ENCODE peak calls at places on chromosomes 5 and 9, in nine cellular contexts. One of them, this sample, is unnamed.

GRCh38 chr5:173283318-173284288 is 44.6 kb downstream of the STC2 start:
- DNase-seq in spleen: peak; percentile 89
- DNase-seq in uterus: peak; percentile 55
- DNase-seq in IMR-90: peak; percentile 49
- DNase-seq in transverse colon: peak; percentile 51
- DNase-seq in ovary: peak; percentile 65
- DNase-seq in K562: peak; percentile 76
- DNase-seq in heart left ventricle: peak; percentile 92
- DNase-seq in prostate gland: peak; percentile 65
- DNase-seq in this sample: peak; percentile 58

GRCh38 chr9:36292641-36293040 is 34.4 kb upstream of the GNE start:
- DNase-seq in prostate gland: no peak
- DNase-seq in spleen: no peak
- DNase-seq in transverse colon: no peak
- DNase-seq in ovary: no peak
- DNase-seq in heart left ventricle: no peak
- DNase-seq in uterus: no peak
- DNase-seq in IMR-90: no peak
- DNase-seq in K562: no peak
- DNase-seq in this sample: no peak

GRCh38 chr5:150624334-150625163 is 15.9 kb upstream of the SYNPO start:
- DNase-seq in transverse colon: peak; percentile 59
- DNase-seq in uterus: no peak
- DNase-seq in ovary: no peak
- DNase-seq in K562: peak; percentile 54
- DNase-seq in IMR-90: no peak
- DNase-seq in heart left ventricle: no peak
- DNase-seq in prostate gland: no peak
- DNase-seq in spleen: no peak
- DNase-seq in this sample: peak; percentile 35

GRCh38 chr9:106334081-106334480 is 528.9 kb upstream of the ZNF462 start:
- DNase-seq in prostate gland: no peak
- DNase-seq in ovary: no peak
- DNase-seq in heart left ventricle: no peak
- DNase-seq in transverse colon: no peak
- DNase-seq in K562: no peak
- DNase-seq in IMR-90: no peak
- DNase-seq in spleen: no peak
- DNase-seq in uterus: no peak
- DNase-seq in this sample: no peak

GRCh38 chr9:83920469-83920941 is 727 bp downstream of the KIF27 start:
- DNase-seq in ovary: peak; percentile 45
- DNase-seq in heart left ventricle: no peak
- DNase-seq in prostate gland: peak; percentile 71
- DNase-seq in K562: no peak
- DNase-seq in IMR-90: peak; percentile 38
- DNase-seq in uterus: no peak
- DNase-seq in transverse colon: peak; percentile 69
- DNase-seq in spleen: no peak
- DNase-seq in this sample: peak; percentile 71

GRCh38 chr9:110877376-110877775 is 160.9 kb downstream of the LPAR1 start:
- DNase-seq in ovary: no peak
- DNase-seq in K562: no peak
- DNase-seq in prostate gland: no peak
- DNase-seq in transverse colon: no peak
- DNase-seq in uterus: no peak
- DNase-seq in spleen: no peak
- DNase-seq in heart left ventricle: no peak
- DNase-seq in IMR-90: no peak
- DNase-seq in this sample: no peak

GRCh38 chr9:112162644-112163413 is 12.3 kb downstream of the SUSD1 start:
- DNase-seq in heart left ventricle: no peak
- DNase-seq in prostate gland: no peak
- DNase-seq in uterus: no peak
- DNase-seq in IMR-90: no peak
- DNase-seq in transverse colon: no peak
- DNase-seq in spleen: no peak
- DNase-seq in ovary: no peak
- DNase-seq in K562: no peak
- DNase-seq in this sample: no peak

GRCh38 chr5:173673295-173674170 is 57.1 kb upstream of the BOD1 start:
- DNase-seq in spleen: no peak
- DNase-seq in uterus: no peak
- DNase-seq in IMR-90: no peak
- DNase-seq in prostate gland: no peak
- DNase-seq in transverse colon: no peak
- DNase-seq in K562: no peak
- DNase-seq in ovary: no peak
- DNase-seq in heart left ventricle: no peak
- DNase-seq in this sample: no peak

GRCh38 chr5:135651156-135651555 is 72.4 kb upstream of the CXCL14 start:
- DNase-seq in transverse colon: no peak
- DNase-seq in prostate gland: no peak
- DNase-seq in IMR-90: peak; percentile 1
- DNase-seq in uterus: no peak
- DNase-seq in ovary: no peak
- DNase-seq in spleen: no peak
- DNase-seq in K562: no peak
- DNase-seq in heart left ventricle: no peak
- DNase-seq in this sample: no peak

GRCh38 chr9:98778711-98779530 is 17.4 kb downstream of the ANKS6 start:
- DNase-seq in IMR-90: no peak
- DNase-seq in prostate gland: no peak
- DNase-seq in heart left ventricle: no peak
- DNase-seq in ovary: no peak
- DNase-seq in transverse colon: no peak
- DNase-seq in spleen: no peak
- DNase-seq in K562: no peak
- DNase-seq in uterus: no peak
- DNase-seq in this sample: no peak

GRCh38 chr5:39714036-39714698 is 289.4 kb upstream of the DAB2 start:
- DNase-seq in IMR-90: peak; percentile 68
- DNase-seq in heart left ventricle: no peak
- DNase-seq in transverse colon: peak; percentile 49
- DNase-seq in K562: peak; percentile 64
- DNase-seq in prostate gland: peak; percentile 32
- DNase-seq in spleen: no peak
- DNase-seq in ovary: no peak
- DNase-seq in uterus: no peak
- DNase-seq in this sample: peak; percentile 7

GRCh38 chr9:128995791-128996190 is 32.3 kb downstream of the SH3GLB2 start:
- DNase-seq in prostate gland: no peak
- DNase-seq in K562: no peak
- DNase-seq in uterus: no peak
- DNase-seq in spleen: peak; percentile 2
- DNase-seq in ovary: no peak
- DNase-seq in transverse colon: no peak
- DNase-seq in heart left ventricle: no peak
- DNase-seq in IMR-90: no peak
- DNase-seq in this sample: no peak

GRCh38 chr9:105950894-105951293 is 256.6 kb downstream of the TMEM38B start:
- DNase-seq in transverse colon: no peak
- DNase-seq in K562: no peak
- DNase-seq in IMR-90: no peak
- DNase-seq in prostate gland: no peak
- DNase-seq in uterus: no peak
- DNase-seq in spleen: no peak
- DNase-seq in ovary: no peak
- DNase-seq in heart left ventricle: no peak
- DNase-seq in this sample: no peak

GRCh38 chr9:108347463-108348153 is 508.2 kb downstream of the ACTL7B start:
- DNase-seq in IMR-90: no peak
- DNase-seq in uterus: no peak
- DNase-seq in K562: no peak
- DNase-seq in spleen: no peak
- DNase-seq in ovary: no peak
- DNase-seq in transverse colon: no peak
- DNase-seq in prostate gland: no peak
- DNase-seq in heart left ventricle: no peak
- DNase-seq in this sample: no peak

GRCh38 chr5:146079695-146080361 is 25.5 kb downstream of the PLAC8L1 start:
- DNase-seq in ovary: no peak
- DNase-seq in heart left ventricle: no peak
- DNase-seq in transverse colon: no peak
- DNase-seq in uterus: no peak
- DNase-seq in K562: no peak
- DNase-seq in spleen: no peak
- DNase-seq in IMR-90: peak; percentile 10
- DNase-seq in prostate gland: no peak
- DNase-seq in this sample: no peak

GRCh38 chr9:98311541-98311940 is 56.1 kb upstream of the TBC1D2 start:
- DNase-seq in heart left ventricle: no peak
- DNase-seq in K562: peak; percentile 46
- DNase-seq in prostate gland: no peak
- DNase-seq in transverse colon: no peak
- DNase-seq in ovary: no peak
- DNase-seq in spleen: peak; percentile 50
- DNase-seq in uterus: no peak
- DNase-seq in IMR-90: no peak
- DNase-seq in this sample: no peak

DNA sequence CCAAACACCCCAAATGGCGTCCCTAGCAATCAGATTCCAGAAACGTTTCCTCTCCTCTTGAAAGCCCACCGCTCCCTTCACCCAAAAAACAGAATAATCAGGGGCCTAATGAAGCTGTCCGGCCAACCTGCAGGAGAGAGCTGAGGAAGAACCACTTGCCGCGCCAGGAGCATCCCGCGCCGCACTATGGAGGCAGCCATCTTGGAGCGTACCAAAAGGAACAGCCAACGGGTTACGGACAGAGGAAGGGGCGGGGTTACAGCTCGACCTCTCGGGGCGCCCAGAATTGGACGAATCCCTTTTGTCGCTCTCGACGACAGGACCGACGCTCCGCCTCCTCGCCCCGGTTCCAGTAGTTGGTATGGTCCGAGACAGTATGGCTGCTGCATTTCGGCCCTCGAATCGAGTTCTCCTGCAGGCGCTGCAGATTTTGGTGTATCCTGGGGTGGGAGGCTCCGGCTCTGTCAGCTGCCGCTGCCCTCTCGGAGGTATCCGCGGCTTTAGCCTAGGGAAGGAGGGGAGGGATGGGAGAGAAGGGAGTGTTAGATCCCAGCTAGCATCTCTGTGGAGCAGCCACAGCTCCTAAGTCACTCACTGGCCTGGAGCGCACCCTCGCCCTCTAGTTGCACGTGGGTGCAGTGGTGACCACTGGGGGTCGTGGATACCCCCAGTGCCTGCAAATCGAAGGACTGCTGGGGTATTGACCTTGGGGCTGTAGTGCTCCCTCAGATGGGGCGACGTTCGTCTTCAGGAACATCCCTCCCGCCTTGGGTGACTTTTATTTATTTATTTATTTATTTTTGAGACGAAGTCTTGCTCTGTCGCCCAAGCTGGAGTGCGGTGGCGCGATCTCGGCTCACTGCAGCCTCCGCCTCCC is at the start of the genes MRPS27 and PTCD2:
- DNase-seq in heart left ventricle: peak; percentile 98
- DNase-seq in transverse colon: peak; percentile 97
- DNase-seq in IMR-90: peak; percentile 99
- DNase-seq in K562: peak; percentile 99
- DNase-seq in uterus: peak; percentile 94
- DNase-seq in prostate gland: peak; percentile 95
- DNase-seq in spleen: peak; percentile 97
- DNase-seq in ovary: peak; percentile 94
- DNase-seq in this sample: peak; percentile 99
- TF ChIP-seq POLR2A in heart left ventricle: no peak
- TF ChIP-seq POLR2A in transverse colon: peak; percentile 55
- TF ChIP-seq POLR2A in IMR-90: peak; percentile 74
- TF ChIP-seq POLR2A in K562: peak; percentile 97
- TF ChIP-seq POLR2A in uterus: peak; percentile 42
- TF ChIP-seq POLR2A in prostate gland: peak; percentile 49
- TF ChIP-seq POLR2A in spleen: no peak
- TF ChIP-seq POLR2A in ovary: no peak
- TF ChIP-seq POLR2A in this sample: peak; percentile 95

GRCh38 chr9:133991964-133992779 is at the start of gene VAV2:
- DNase-seq in K562: peak; percentile 67
- DNase-seq in heart left ventricle: peak; percentile 79
- DNase-seq in transverse colon: peak; percentile 70
- DNase-seq in IMR-90: peak; percentile 45
- DNase-seq in ovary: peak; percentile 46
- DNase-seq in uterus: peak; percentile 61
- DNase-seq in prostate gland: peak; percentile 46
- DNase-seq in spleen: peak; percentile 89
- DNase-seq in this sample: no peak
- TF ChIP-seq POLR2A in K562: no peak
- TF ChIP-seq POLR2A in heart left ventricle: no peak
- TF ChIP-seq POLR2A in transverse colon: peak; percentile 37
- TF ChIP-seq POLR2A in IMR-90: no peak
- TF ChIP-seq POLR2A in ovary: no peak
- TF ChIP-seq POLR2A in uterus: no peak
- TF ChIP-seq POLR2A in prostate gland: no peak
- TF ChIP-seq POLR2A in spleen: no peak
- TF ChIP-seq POLR2A in this sample: no peak

DNA sequence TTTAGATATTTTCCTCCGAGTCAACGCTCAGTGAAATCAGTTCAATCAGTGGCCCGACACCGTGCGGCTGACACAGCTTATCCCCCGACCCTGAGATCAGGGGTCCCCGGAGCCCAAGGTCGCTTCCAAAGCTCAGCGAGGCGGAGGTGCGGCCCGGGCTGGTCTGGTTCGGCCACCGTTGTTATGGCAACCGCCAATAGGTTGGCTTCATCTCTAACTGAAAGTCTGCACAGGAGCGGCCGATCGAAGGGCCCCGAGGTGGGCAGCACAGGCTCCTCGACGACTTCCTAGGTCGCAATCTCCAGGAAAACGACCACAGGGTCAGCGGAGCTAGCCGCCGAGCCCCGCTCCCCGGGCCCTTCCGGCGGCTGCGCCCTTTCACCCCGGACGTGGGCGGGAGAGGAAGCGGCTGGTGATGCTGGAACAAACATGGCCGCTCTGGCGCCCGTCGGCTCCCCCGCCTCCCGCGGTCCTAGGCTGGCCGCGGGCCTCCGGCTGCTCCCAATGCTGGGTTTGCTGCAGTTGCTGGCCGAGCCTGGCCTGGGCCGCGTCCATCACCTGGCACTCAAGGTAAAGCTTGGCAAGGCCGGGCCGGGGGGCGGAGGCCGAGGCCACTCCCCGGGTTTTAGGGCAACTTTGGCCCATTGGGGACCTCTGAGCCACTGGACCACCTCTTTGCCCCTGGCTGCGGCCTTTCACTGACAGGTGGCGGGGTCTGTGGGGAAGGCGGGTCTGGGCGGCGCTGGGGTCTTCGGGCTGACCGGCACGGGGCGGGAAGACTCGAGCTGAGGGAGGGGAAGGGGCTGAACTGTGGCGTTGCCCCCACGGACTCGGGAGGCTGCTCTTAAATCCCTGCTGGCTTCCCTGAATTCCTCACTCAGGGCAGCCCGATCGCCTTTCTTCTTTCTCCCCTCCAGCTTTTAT is at the start of gene GPR107:
- DNase-seq in uterus: peak; percentile 82
- DNase-seq in prostate gland: peak; percentile 61
- DNase-seq in ovary: peak; percentile 74
- DNase-seq in transverse colon: peak; percentile 82
- DNase-seq in K562: peak; percentile 87
- DNase-seq in IMR-90: peak; percentile 57
- DNase-seq in heart left ventricle: peak; percentile 86
- DNase-seq in spleen: peak; percentile 97
- DNase-seq in this sample: peak; percentile 82
- TF ChIP-seq POLR2A in uterus: peak; percentile 50
- TF ChIP-seq POLR2A in prostate gland: peak; percentile 69
- TF ChIP-seq POLR2A in ovary: peak; percentile 55
- TF ChIP-seq POLR2A in transverse colon: peak; percentile 78
- TF ChIP-seq POLR2A in K562: peak; percentile 89
- TF ChIP-seq POLR2A in IMR-90: peak; percentile 84
- TF ChIP-seq POLR2A in heart left ventricle: no peak
- TF ChIP-seq POLR2A in spleen: peak; percentile 18
- TF ChIP-seq POLR2A in this sample: peak; percentile 75

GRCh38 chr9:91423785-91424402 is at the start of gene NFIL3:
- DNase-seq in uterus: peak; percentile 84
- DNase-seq in spleen: peak; percentile 96
- DNase-seq in transverse colon: peak; percentile 87
- DNase-seq in IMR-90: peak; percentile 78
- DNase-seq in prostate gland: peak; percentile 82
- DNase-seq in K562: peak; percentile 85
- DNase-seq in heart left ventricle: peak; percentile 87
- DNase-seq in ovary: peak; percentile 80
- DNase-seq in this sample: peak; percentile 87
- TF ChIP-seq POLR2A in uterus: peak; percentile 74
- TF ChIP-seq POLR2A in spleen: peak; percentile 63
- TF ChIP-seq POLR2A in transverse colon: peak; percentile 86
- TF ChIP-seq POLR2A in IMR-90: peak; percentile 90
- TF ChIP-seq POLR2A in prostate gland: peak; percentile 89
- TF ChIP-seq POLR2A in K562: peak; percentile 67
- TF ChIP-seq POLR2A in heart left ventricle: no peak
- TF ChIP-seq POLR2A in ovary: peak; percentile 95
- TF ChIP-seq POLR2A in this sample: no peak

This sample was measured in erythroblast.